ENCODE peak calls at places on chromosome 22, in eight cellular contexts. T is NCI-H345; M is dorsolateral prefrontal cortex; Y is mesendoderm; C is activated CD4-positive, alpha-beta T cell treated with anti-CD3 and anti-CD28 coated beads, Interleukin-2, amount 50 U/mL, for 48 hours; E is T1000; U is GM03348; D is frontal cortex. N is an unnamed sample.

GRCh38 chr22:30720263-30720837 is 25.7 kb downstream of the OSBP2 start:
- DNase-seq in T (no peak), M (no peak), Y (no peak), C (no peak), E (no peak), U (no peak), D (no peak), N (no peak)

GRCh38 chr22:37306494-37306829 is 24.2 kb downstream of the CYTH4 start:
- DNase-seq in T (no peak), M (no peak), Y (no peak), C (no peak), E (no peak), U (no peak), D (no peak), N (no peak)

GRCh38 chr22:28978158-28978557 is 83.5 kb downstream of the C22orf31 start:
- DNase-seq in T (no peak), M (peak), Y (no peak), C (no peak), E (no peak), U (peak), D (peak), N (no peak)

GRCh38 chr22:46081831-46082210 is 68.5 kb upstream of the PPARA start:
- DNase-seq in T (no peak), M (no peak), Y (no peak), C (no peak), E (no peak), U (no peak), D (no peak), N (no peak)

GRCh38 chr22:46436595-46437163 is 100.7 kb downstream of the CELSR1 start:
- DNase-seq in T (no peak), M (no peak), Y (no peak), C (no peak), E (no peak), U (peak), D (no peak), N (no peak)

GRCh38 chr22:23837911-23838685 is 708 bp downstream of the DERL3 start:
- DNase-seq in T (peak), M (no peak), Y (peak), C (peak), E (no peak), U (no peak), D (no peak), N (no peak)

GRCh38 chr22:46062971-46063631 is 86.1 kb upstream of the WNT7B start:
- DNase-seq in T (no peak), M (peak), Y (no peak), C (no peak), E (no peak), U (no peak), D (no peak), N (no peak)

GRCh38 chr22:39714321-39714720 is 143.8 kb downstream of the CACNA1I start:
- DNase-seq in T (no peak), M (no peak), Y (no peak), C (no peak), E (no peak), U (no peak), D (no peak), N (no peak)

GRCh38 chr22:50733521-50734342 is 4.3 kb upstream of the ACR start:
- DNase-seq in T (no peak), M (peak), Y (no peak), C (no peak), E (no peak), U (peak), D (peak), N (peak)

GRCh38 chr22:25563757-25564319 is 637 bp upstream of the GRK3 start:
- DNase-seq in T (no peak), M (no peak), Y (no peak), C (peak), E (no peak), U (no peak), D (no peak), N (no peak)

GRCh38 chr22:45007946-45008852 is 1.6 kb downstream of the PHF21B start:
- DNase-seq in T (no peak), M (no peak), Y (peak), C (peak), E (no peak), U (no peak), D (no peak), N (no peak)

GRCh38 chr22:31488346-31488883 is 1.2 kb downstream of the EIF4ENIF1 start:
- DNase-seq in T (no peak), M (no peak), Y (no peak), C (no peak), E (no peak), U (no peak), D (no peak), N (no peak)

N was measured in hippocampal formation.